ENCODE peak calls at places on chromosomes 11 and 22, in five cellular contexts. C is ovary, U is breast epithelium, P is erythroblast, J is endothelial cell of umbilical vein. B is an unnamed sample.

GRCh38 chr11:66878554-66878953 is 21.7 kb downstream of the LRFN4 start:
- DNase-seq in C (no peak), U (no peak), P (no peak), J (no peak), B (no peak)

GRCh38 chr22:43154887-43155536 is 3.7 kb downstream of the TSPO start:
- DNase-seq in C (no peak), U (no peak), P (no peak), J (no peak), B (no peak)

GRCh38 chr11:38169286-38169685 is 1571.2 kb upstream of the RAG2 start:
- DNase-seq in C (no peak), U (no peak), P (no peak), J (peak; percentile 44), B (no peak)

GRCh38 chr11:68654978-68655377 is 29.4 kb upstream of the GAL start:
- DNase-seq in C (no peak), U (no peak), P (no peak), J (no peak), B (no peak)

GRCh38 chr11:67497656-67498291 is 7.4 kb downstream of the PITPNM1 start:
- DNase-seq in C (no peak), U (no peak), P (no peak), J (no peak), B (no peak)

GRCh38 chr22:50475652-50476002 is 792 bp upstream of the SBF1 start:
- DNase-seq in C (no peak), U (no peak), P (no peak), J (no peak), B (no peak)

GRCh38 chr11:60502221-60502775 is 9.7 kb downstream of the MS4A12 start:
- DNase-seq in C (no peak), U (no peak), P (no peak), J (no peak), B (no peak)

GRCh38 chr11:85806876-85807275 is 4.1 kb downstream of the SYTL2 start:
- DNase-seq in C (no peak), U (no peak), P (no peak), J (no peak), B (no peak)

GRCh38 chr11:61841636-61842332 is 13.7 kb downstream of the FADS2 start:
- DNase-seq in C (no peak), U (no peak), P (peak; percentile 83), J (no peak), B (no peak)

GRCh38 chr11:27040302-27041115 is at the start of gene BBOX1:
- DNase-seq in C (no peak), U (no peak), P (no peak), J (no peak), B (no peak)

GRCh38 chr11:124746621-124747243 is 5.3 kb downstream of the VSIG2 start:
- DNase-seq in C (peak; percentile 59), U (peak; percentile 81), P (peak; percentile 85), J (peak; percentile 93), B (peak; percentile 29)

GRCh38 chr22:41446639-41447434 is at the start of gene TOB2:
- DNase-seq in C (peak; percentile 96), U (peak; percentile 95), P (peak; percentile 98), J (peak; percentile 93), B (peak; percentile 96)

GRCh38 chr22:41447435-41448188 is 1.0 kb upstream of the TOB2 start:
- DNase-seq in C (peak; percentile 79), U (peak; percentile 57), P (peak; percentile 82), J (peak; percentile 74), B (peak; percentile 84)

GRCh38 chr22:41449321-41449720 is 2.7 kb upstream of the TOB2 start:
- DNase-seq in C (peak; percentile 29), U (no peak), P (no peak), J (no peak), B (no peak)

GRCh38 chr22:41446057-41446501 is 522 bp downstream of the TOB2 start:
- DNase-seq in C (peak; percentile 66), U (no peak), P (peak; percentile 67), J (peak; percentile 6), B (peak; percentile 45)

GRCh38 chr22:41448189-41448808 is 1.7 kb upstream of the TOB2 start:
- DNase-seq in C (peak; percentile 91), U (peak; percentile 93), P (peak; percentile 97), J (peak; percentile 100), B (peak; percentile 99)
- TF ChIP-seq POLR2A in C (peak; percentile 73), U (peak; percentile 81), P (peak; percentile 78), J (peak; percentile 19), B (peak; percentile 49)

GRCh38 chr11:73787643-73788537 is at the start of gene MRPL48:
- DNase-seq in C (peak; percentile 94), U (peak; percentile 88), P (peak; percentile 94), J (peak; percentile 88), B (peak; percentile 97)
- TF ChIP-seq POLR2A in C (peak; percentile 33), U (no peak), P (peak; percentile 71), J (peak; percentile 85), B (peak; percentile 60)

GRCh38 chr22:38291201-38291777 is 18.5 kb upstream of the TMEM184B start:
- DNase-seq in C (no peak), U (no peak), P (no peak), J (no peak), B (no peak)
- TF ChIP-seq POLR2A in C (no peak), U (no peak), P (no peak), J (no peak), B (no peak)

GRCh38 chr11:65785329-65786007 is 1.4 kb upstream of the OVOL1 start:
- DNase-seq in C (no peak), U (no peak), P (no peak), J (no peak), B (no peak)

GRCh38 chr11:65787649-65788622 is 1.1 kb downstream of the OVOL1 start:
- DNase-seq in C (no peak), U (no peak), P (no peak), J (no peak), B (no peak)

GRCh38 chr11:65788801-65789200 is 1.9 kb downstream of the OVOL1 start:
- DNase-seq in C (no peak), U (no peak), P (no peak), J (no peak), B (no peak)

GRCh38 chr11:65786008-65786785 is 666 bp upstream of the OVOL1 start:
- DNase-seq in C (no peak), U (no peak), P (no peak), J (no peak), B (no peak)

DNA sequence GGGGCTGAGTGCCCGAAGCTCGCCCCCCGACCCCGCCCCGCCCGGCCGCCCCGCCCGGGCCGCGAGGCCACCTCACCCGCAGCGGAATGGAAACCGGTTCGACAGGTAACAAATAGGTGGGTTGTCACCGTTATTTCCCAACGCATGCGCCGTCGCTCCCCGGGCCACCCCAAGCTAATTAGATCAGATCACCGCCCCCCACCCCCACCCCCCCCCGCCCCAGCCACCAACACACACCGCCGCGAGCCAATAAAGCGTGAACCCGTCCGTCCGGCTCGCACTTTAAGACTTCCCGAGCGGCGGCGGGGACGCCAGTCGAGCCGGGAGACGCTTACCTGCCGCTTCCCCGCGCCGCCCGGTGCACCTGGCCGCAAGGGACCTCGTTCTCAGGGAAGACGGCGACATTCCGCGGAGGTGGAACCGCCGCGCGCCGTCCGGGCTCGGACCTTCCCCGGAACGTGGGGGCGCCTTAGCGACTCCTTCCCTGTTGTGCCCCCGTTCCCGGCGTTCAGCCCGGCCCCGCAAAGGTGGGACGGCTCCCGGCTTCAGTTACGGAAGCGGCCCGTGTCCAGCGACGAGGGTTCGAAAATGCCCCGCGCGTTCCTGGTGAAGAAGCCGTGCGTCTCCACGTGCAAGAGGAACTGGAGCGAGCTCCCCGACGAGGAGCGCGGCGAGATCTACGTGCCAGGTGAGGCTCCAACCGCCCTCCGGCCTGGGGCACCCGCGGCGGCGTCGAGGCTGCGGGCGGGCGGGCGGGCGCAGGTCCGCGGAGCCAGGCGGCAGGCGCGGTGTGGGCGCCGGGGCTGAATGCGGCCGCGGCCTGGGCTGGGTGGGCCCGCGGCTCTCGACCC is at the start of gene OVOL1:
- DNase-seq in C (no peak), U (peak; percentile 85), P (no peak), J (no peak), B (no peak)
- TF ChIP-seq POLR2A in C (no peak), U (no peak), P (no peak), J (no peak), B (no peak)

GRCh38 chr11:65617990-65618751 is 2.6 kb downstream of the PCNX3 start:
- DNase-seq in C (no peak), U (no peak), P (no peak), J (no peak), B (no peak)
- TF ChIP-seq POLR2A in C (no peak), U (no peak), P (no peak), J (no peak), B (no peak)

GRCh38 chr11:116136987-116137674 is 632.9 kb upstream of the CADM1 start:
- DNase-seq in C (no peak), U (no peak), P (no peak), J (no peak), B (no peak)

GRCh38 chr11:116130122-116130521 is 625.9 kb upstream of the CADM1 start:
- DNase-seq in C (no peak), U (no peak), P (no peak), J (no peak), B (no peak)

GRCh38 chr11:116135897-116136296 is 631.7 kb upstream of the CADM1 start:
- DNase-seq in C (no peak), U (no peak), P (no peak), J (no peak), B (no peak)

GRCh38 chr11:116134450-116134849 is 630.2 kb upstream of the CADM1 start:
- DNase-seq in C (no peak), U (no peak), P (no peak), J (no peak), B (no peak)

DNA sequence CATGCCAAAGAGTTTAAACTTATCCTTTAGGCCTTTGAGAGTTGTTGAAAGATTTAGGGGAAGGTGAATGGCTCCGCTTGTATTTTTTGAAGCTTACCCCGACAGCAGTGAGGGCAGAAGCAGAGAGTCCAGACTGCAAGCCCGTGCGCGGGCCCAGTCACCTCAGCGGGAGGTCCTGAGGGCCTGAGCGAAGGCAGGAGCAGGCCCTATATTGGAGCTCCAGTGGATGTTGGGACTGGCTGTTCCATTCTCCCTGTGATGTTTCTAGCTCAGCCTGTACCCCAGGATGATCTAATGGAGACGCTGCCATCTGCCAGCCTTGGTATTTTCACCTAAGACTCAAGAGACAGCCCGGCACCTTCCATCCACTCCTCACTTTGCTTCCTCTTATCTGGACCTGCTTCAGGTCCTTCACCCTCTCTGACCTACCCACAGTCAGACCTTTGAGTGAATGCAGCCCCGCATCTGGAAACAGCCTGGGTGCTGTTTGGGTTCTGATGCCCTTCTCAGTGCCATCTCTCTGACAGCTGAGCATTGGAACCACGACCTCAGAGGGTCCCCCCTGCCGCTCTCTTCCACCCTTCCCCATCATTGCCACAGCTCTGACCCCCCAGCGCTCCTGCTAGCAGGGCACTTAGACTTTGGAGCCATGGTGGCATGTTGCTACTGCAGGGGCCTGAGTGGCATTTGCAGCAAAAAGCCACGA is 628.2 kb upstream of the CADM1 start:
- DNase-seq in C (no peak), U (no peak), P (no peak), J (no peak), B (no peak)
- TF ChIP-seq POLR2A in C (no peak), U (no peak), P (no peak), J (no peak), B (no peak)

B was measured in NB4.